ENCODE peak calls at places on chromosomes 1 and 21, in seven cellular contexts. A, H, B, J, Y, X and N are unnamed samples.

GRCh38 chr1:225880636-225881035 is 1.5 kb downstream of the TMEM63A start:
- DNase-seq in Y (no peak), A (no peak), J (no peak), X (no peak), H (no peak), B (no peak), N (no peak)

GRCh38 chr21:38760017-38760761 is 45.5 kb upstream of the ETS2 start:
- DNase-seq in H (no peak), X (no peak), J (no peak), B (no peak), A (no peak), Y (no peak), N (no peak)

GRCh38 chr1:33466159-33466558 is 6.3 kb upstream of the ZSCAN20 start:
- DNase-seq in X (no peak), J (no peak), B (no peak), H (no peak), Y (no peak), A (no peak), N (no peak)

GRCh38 chr1:241825581-241825980 is 22.4 kb upstream of the EXO1 start:
- DNase-seq in B (no peak), Y (no peak), X (no peak), A (no peak), J (no peak), H (no peak), N (no peak)

GRCh38 chr1:150535511-150536281 is 13.5 kb upstream of the ADAMTSL4 start:
- DNase-seq in A (no peak), B (peak), J (peak), X (no peak), H (no peak), Y (no peak), N (peak)

GRCh38 chr1:22916469-22916817 is 56.2 kb downstream of the LACTBL1 start:
- DNase-seq in X (no peak), Y (no peak), B (no peak), J (no peak), H (no peak), A (peak), N (no peak)

GRCh38 chr21:14901482-14901958 is 163.3 kb downstream of the NRIP1 start:
- DNase-seq in J (no peak), B (no peak), Y (peak), A (no peak), H (no peak), X (no peak), N (no peak)

GRCh38 chr1:21833392-21833976 is 21.4 kb downstream of the LDLRAD2 start:
- DNase-seq in A (no peak), J (no peak), X (no peak), Y (no peak), H (no peak), B (no peak), N (no peak)

GRCh38 chr21:34734696-34735095 is 65.9 kb downstream of the CLIC6 start:
- DNase-seq in A (no peak), H (no peak), B (no peak), J (no peak), X (no peak), Y (no peak), N (no peak)

GRCh38 chr1:209552406-209553264 is 30.9 kb upstream of the CAMK1G start:
- DNase-seq in X (no peak), A (no peak), H (no peak), J (no peak), B (no peak), Y (no peak), N (no peak)

GRCh38 chr1:168469690-168470089 is 74.1 kb downstream of the XCL2 start:
- DNase-seq in Y (peak), J (peak), X (no peak), A (no peak), B (peak), H (no peak), N (no peak)

GRCh38 chr1:55420866-55421265 is 205.7 kb upstream of the USP24 start:
- DNase-seq in B (no peak), H (no peak), A (no peak), J (no peak), X (no peak), Y (no peak), N (no peak)

GRCh38 chr1:242639104-242639503 is 114.6 kb upstream of the PLD5 start:
- DNase-seq in B (no peak), X (no peak), J (no peak), A (no peak), H (no peak), Y (no peak), N (no peak)